ENCODE peak calls at places on chromosomes 7 and 10, in nine cellular contexts. One of them, this sample, is unnamed. For H3K36me3, the result is how much of the 10 kb centered on the place peaks cover.

GRCh38 chr10:124259139-124259825 is 159.4 kb downstream of the OAT start:
- DNase-seq in esophagus muscularis mucosa: no peak
- DNase-seq in mammary epithelial cell: no peak
- DNase-seq in cardiac muscle cell: peak
- DNase-seq in OCI-LY7: peak
- DNase-seq in left ventricle myocardium inferior: no peak
- DNase-seq in left lung: no peak
- DNase-seq in tibial artery: no peak
- DNase-seq in GM23338: peak
- DNase-seq in this sample: peak

GRCh38 chr10:83153714-83154113 is 985.6 kb upstream of the GHITM start:
- DNase-seq in esophagus muscularis mucosa: no peak
- DNase-seq in mammary epithelial cell: no peak
- DNase-seq in cardiac muscle cell: no peak
- DNase-seq in OCI-LY7: no peak
- DNase-seq in left ventricle myocardium inferior: no peak
- DNase-seq in left lung: no peak
- DNase-seq in tibial artery: no peak
- DNase-seq in GM23338: peak
- DNase-seq in this sample: no peak

GRCh38 chr10:25999295-25999981 is 65.4 kb downstream of the MYO3A start:
- DNase-seq in esophagus muscularis mucosa: no peak
- DNase-seq in mammary epithelial cell: no peak
- DNase-seq in cardiac muscle cell: no peak
- DNase-seq in OCI-LY7: no peak
- DNase-seq in left ventricle myocardium inferior: no peak
- DNase-seq in left lung: no peak
- DNase-seq in tibial artery: no peak
- DNase-seq in GM23338: no peak
- DNase-seq in this sample: no peak

GRCh38 chr10:11017575-11018425 is at the start of gene CELF2:
- DNase-seq in esophagus muscularis mucosa: no peak
- DNase-seq in mammary epithelial cell: no peak
- DNase-seq in cardiac muscle cell: peak
- DNase-seq in OCI-LY7: no peak
- DNase-seq in left ventricle myocardium inferior: peak
- DNase-seq in left lung: peak
- DNase-seq in tibial artery: peak
- DNase-seq in GM23338: peak
- DNase-seq in this sample: no peak

GRCh38 chr10:127649642-127650041 is 87.3 kb upstream of the FOXI2 start:
- DNase-seq in esophagus muscularis mucosa: no peak
- DNase-seq in mammary epithelial cell: no peak
- DNase-seq in cardiac muscle cell: no peak
- DNase-seq in OCI-LY7: peak
- DNase-seq in left ventricle myocardium inferior: no peak
- DNase-seq in left lung: no peak
- DNase-seq in tibial artery: no peak
- DNase-seq in GM23338: peak
- DNase-seq in this sample: no peak

GRCh38 chr10:104146871-104147270 is 24.9 kb downstream of the SFR1 start:
- DNase-seq in esophagus muscularis mucosa: no peak
- DNase-seq in mammary epithelial cell: no peak
- DNase-seq in cardiac muscle cell: no peak
- DNase-seq in OCI-LY7: no peak
- DNase-seq in left ventricle myocardium inferior: no peak
- DNase-seq in left lung: no peak
- DNase-seq in tibial artery: no peak
- DNase-seq in GM23338: peak
- DNase-seq in this sample: no peak

GRCh38 chr10:82544377-82544776 is 669.4 kb downstream of the NRG3 start:
- DNase-seq in esophagus muscularis mucosa: no peak
- DNase-seq in mammary epithelial cell: no peak
- DNase-seq in cardiac muscle cell: no peak
- DNase-seq in OCI-LY7: no peak
- DNase-seq in left ventricle myocardium inferior: no peak
- DNase-seq in left lung: no peak
- DNase-seq in tibial artery: no peak
- DNase-seq in GM23338: no peak
- DNase-seq in this sample: no peak

GRCh38 chr7:11206131-11206921 is 232.7 kb downstream of the PHF14 start:
- DNase-seq in esophagus muscularis mucosa: no peak
- DNase-seq in mammary epithelial cell: no peak
- DNase-seq in cardiac muscle cell: no peak
- DNase-seq in OCI-LY7: no peak
- DNase-seq in left ventricle myocardium inferior: no peak
- DNase-seq in left lung: no peak
- DNase-seq in tibial artery: no peak
- DNase-seq in GM23338: no peak
- DNase-seq in this sample: no peak

GRCh38 chr7:115183431-115184057 is 261.6 kb downstream of the MDFIC start:
- DNase-seq in esophagus muscularis mucosa: no peak
- DNase-seq in mammary epithelial cell: no peak
- DNase-seq in cardiac muscle cell: peak
- DNase-seq in OCI-LY7: no peak
- DNase-seq in left ventricle myocardium inferior: no peak
- DNase-seq in left lung: no peak
- DNase-seq in tibial artery: no peak
- DNase-seq in GM23338: no peak
- DNase-seq in this sample: no peak

GRCh38 chr10:13684252-13684791 is 97.6 kb downstream of the PRPF18 start:
- DNase-seq in esophagus muscularis mucosa: no peak
- DNase-seq in mammary epithelial cell: peak
- DNase-seq in cardiac muscle cell: peak
- DNase-seq in OCI-LY7: no peak
- DNase-seq in left ventricle myocardium inferior: peak
- DNase-seq in left lung: peak
- DNase-seq in tibial artery: peak
- DNase-seq in GM23338: no peak
- DNase-seq in this sample: peak

GRCh38 chr10:13681095-13681494 is 94.3 kb downstream of the PRPF18 start:
- DNase-seq in esophagus muscularis mucosa: no peak
- DNase-seq in mammary epithelial cell: no peak
- DNase-seq in cardiac muscle cell: no peak
- DNase-seq in OCI-LY7: no peak
- DNase-seq in left ventricle myocardium inferior: no peak
- DNase-seq in left lung: no peak
- DNase-seq in tibial artery: no peak
- DNase-seq in GM23338: no peak
- DNase-seq in this sample: no peak

GRCh38 chr10:13681963-13682362 is 95.2 kb downstream of the PRPF18 start:
- DNase-seq in esophagus muscularis mucosa: no peak
- DNase-seq in mammary epithelial cell: no peak
- DNase-seq in cardiac muscle cell: peak
- DNase-seq in OCI-LY7: no peak
- DNase-seq in left ventricle myocardium inferior: no peak
- DNase-seq in left lung: no peak
- DNase-seq in tibial artery: no peak
- DNase-seq in GM23338: no peak
- DNase-seq in this sample: no peak

GRCh38 chr10:13681528-13681927 is 94.8 kb downstream of the PRPF18 start:
- DNase-seq in esophagus muscularis mucosa: no peak
- DNase-seq in mammary epithelial cell: no peak
- DNase-seq in cardiac muscle cell: no peak
- DNase-seq in OCI-LY7: no peak
- DNase-seq in left ventricle myocardium inferior: no peak
- DNase-seq in left lung: no peak
- DNase-seq in tibial artery: no peak
- DNase-seq in GM23338: no peak
- DNase-seq in this sample: no peak

GRCh38 chr10:13683017-13683416 is 96.3 kb downstream of the PRPF18 start:
- DNase-seq in esophagus muscularis mucosa: no peak
- DNase-seq in mammary epithelial cell: no peak
- DNase-seq in cardiac muscle cell: no peak
- DNase-seq in OCI-LY7: no peak
- DNase-seq in left ventricle myocardium inferior: no peak
- DNase-seq in left lung: no peak
- DNase-seq in tibial artery: no peak
- DNase-seq in GM23338: no peak
- DNase-seq in this sample: no peak
- H3K36me3 ChIP-seq in esophagus muscularis mucosa: under half
- H3K36me3 ChIP-seq in mammary epithelial cell: under half
- H3K36me3 ChIP-seq in cardiac muscle cell: under half
- H3K36me3 ChIP-seq in OCI-LY7: under half
- H3K36me3 ChIP-seq in left ventricle myocardium inferior: under half
- H3K36me3 ChIP-seq in left lung: under half
- H3K36me3 ChIP-seq in tibial artery: under half
- H3K36me3 ChIP-seq in GM23338: under half
- H3K36me3 ChIP-seq in this sample: half or more

GRCh38 chr7:102304668-102305067 is 18.0 kb downstream of the SH2B2 start:
- DNase-seq in esophagus muscularis mucosa: no peak
- DNase-seq in mammary epithelial cell: no peak
- DNase-seq in cardiac muscle cell: peak
- DNase-seq in OCI-LY7: no peak
- DNase-seq in left ventricle myocardium inferior: no peak
- DNase-seq in left lung: no peak
- DNase-seq in tibial artery: no peak
- DNase-seq in GM23338: no peak
- DNase-seq in this sample: no peak

GRCh38 chr7:102297487-102298218 is 11.0 kb downstream of the SH2B2 start:
- DNase-seq in esophagus muscularis mucosa: no peak
- DNase-seq in mammary epithelial cell: no peak
- DNase-seq in cardiac muscle cell: no peak
- DNase-seq in OCI-LY7: no peak
- DNase-seq in left ventricle myocardium inferior: no peak
- DNase-seq in left lung: no peak
- DNase-seq in tibial artery: no peak
- DNase-seq in GM23338: no peak
- DNase-seq in this sample: no peak

GRCh38 chr7:102303669-102304422 is 17.2 kb downstream of the SH2B2 start:
- DNase-seq in esophagus muscularis mucosa: no peak
- DNase-seq in mammary epithelial cell: no peak
- DNase-seq in cardiac muscle cell: no peak
- DNase-seq in OCI-LY7: peak
- DNase-seq in left ventricle myocardium inferior: no peak
- DNase-seq in left lung: no peak
- DNase-seq in tibial artery: no peak
- DNase-seq in GM23338: no peak
- DNase-seq in this sample: no peak

GRCh38 chr7:102302025-102302424 is 15.4 kb downstream of the SH2B2 start:
- DNase-seq in esophagus muscularis mucosa: no peak
- DNase-seq in mammary epithelial cell: no peak
- DNase-seq in cardiac muscle cell: no peak
- DNase-seq in OCI-LY7: no peak
- DNase-seq in left ventricle myocardium inferior: no peak
- DNase-seq in left lung: no peak
- DNase-seq in tibial artery: no peak
- DNase-seq in GM23338: no peak
- DNase-seq in this sample: no peak

DNA sequence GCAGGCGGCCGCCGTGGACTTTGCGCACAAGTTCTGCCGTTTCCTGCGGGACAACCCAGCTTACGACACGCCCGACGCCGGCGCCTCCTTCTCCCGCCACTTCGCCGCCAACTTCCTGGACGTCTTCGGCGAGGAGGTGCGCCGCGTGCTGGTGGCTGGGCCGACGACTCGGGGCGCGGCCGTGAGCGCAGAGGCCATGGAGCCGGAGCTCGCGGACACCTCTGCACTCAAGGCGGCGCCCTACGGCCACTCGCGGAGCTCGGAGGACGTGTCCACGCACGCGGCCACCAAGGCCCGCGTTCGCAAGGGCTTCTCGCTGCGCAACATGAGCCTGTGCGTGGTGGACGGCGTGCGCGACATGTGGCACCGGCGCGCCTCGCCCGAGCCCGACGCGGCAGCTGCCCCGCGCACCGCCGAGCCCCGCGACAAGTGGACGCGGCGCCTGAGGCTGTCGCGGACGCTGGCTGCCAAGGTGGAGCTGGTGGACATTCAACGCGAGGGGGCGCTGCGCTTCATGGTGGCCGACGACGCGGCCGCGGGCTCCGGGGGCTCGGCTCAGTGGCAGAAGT is 14.1 kb downstream of the SH2B2 start:
- DNase-seq in esophagus muscularis mucosa: no peak
- DNase-seq in mammary epithelial cell: no peak
- DNase-seq in cardiac muscle cell: peak
- DNase-seq in OCI-LY7: no peak
- DNase-seq in left ventricle myocardium inferior: no peak
- DNase-seq in left lung: no peak
- DNase-seq in tibial artery: no peak
- DNase-seq in GM23338: peak
- DNase-seq in this sample: no peak
- TF ChIP-seq CTCF in esophagus muscularis mucosa: no peak
- TF ChIP-seq CTCF in mammary epithelial cell: no peak
- TF ChIP-seq CTCF in cardiac muscle cell: peak
- TF ChIP-seq CTCF in OCI-LY7: no peak
- TF ChIP-seq CTCF in left ventricle myocardium inferior: peak
- TF ChIP-seq CTCF in left lung: no peak
- TF ChIP-seq CTCF in tibial artery: no peak
- TF ChIP-seq CTCF in GM23338: peak
- TF ChIP-seq CTCF in this sample: peak

GRCh38 chr10:95688648-95689047 is 5.1 kb downstream of the TCTN3 start:
- DNase-seq in esophagus muscularis mucosa: peak
- DNase-seq in mammary epithelial cell: no peak
- DNase-seq in cardiac muscle cell: no peak
- DNase-seq in OCI-LY7: peak
- DNase-seq in left ventricle myocardium inferior: no peak
- DNase-seq in left lung: no peak
- DNase-seq in tibial artery: no peak
- DNase-seq in GM23338: no peak
- DNase-seq in this sample: no peak

GRCh38 chr10:95683966-95684365 is 9.8 kb downstream of the TCTN3 start:
- DNase-seq in esophagus muscularis mucosa: no peak
- DNase-seq in mammary epithelial cell: no peak
- DNase-seq in cardiac muscle cell: no peak
- DNase-seq in OCI-LY7: no peak
- DNase-seq in left ventricle myocardium inferior: no peak
- DNase-seq in left lung: no peak
- DNase-seq in tibial artery: no peak
- DNase-seq in GM23338: no peak
- DNase-seq in this sample: no peak
- H3K36me3 ChIP-seq in esophagus muscularis mucosa: half or more
- H3K36me3 ChIP-seq in mammary epithelial cell: under half
- H3K36me3 ChIP-seq in cardiac muscle cell: half or more
- H3K36me3 ChIP-seq in OCI-LY7: half or more
- H3K36me3 ChIP-seq in left ventricle myocardium inferior: half or more
- H3K36me3 ChIP-seq in left lung: under half
- H3K36me3 ChIP-seq in tibial artery: half or more
- H3K36me3 ChIP-seq in GM23338: half or more
- H3K36me3 ChIP-seq in this sample: half or more

DNA sequence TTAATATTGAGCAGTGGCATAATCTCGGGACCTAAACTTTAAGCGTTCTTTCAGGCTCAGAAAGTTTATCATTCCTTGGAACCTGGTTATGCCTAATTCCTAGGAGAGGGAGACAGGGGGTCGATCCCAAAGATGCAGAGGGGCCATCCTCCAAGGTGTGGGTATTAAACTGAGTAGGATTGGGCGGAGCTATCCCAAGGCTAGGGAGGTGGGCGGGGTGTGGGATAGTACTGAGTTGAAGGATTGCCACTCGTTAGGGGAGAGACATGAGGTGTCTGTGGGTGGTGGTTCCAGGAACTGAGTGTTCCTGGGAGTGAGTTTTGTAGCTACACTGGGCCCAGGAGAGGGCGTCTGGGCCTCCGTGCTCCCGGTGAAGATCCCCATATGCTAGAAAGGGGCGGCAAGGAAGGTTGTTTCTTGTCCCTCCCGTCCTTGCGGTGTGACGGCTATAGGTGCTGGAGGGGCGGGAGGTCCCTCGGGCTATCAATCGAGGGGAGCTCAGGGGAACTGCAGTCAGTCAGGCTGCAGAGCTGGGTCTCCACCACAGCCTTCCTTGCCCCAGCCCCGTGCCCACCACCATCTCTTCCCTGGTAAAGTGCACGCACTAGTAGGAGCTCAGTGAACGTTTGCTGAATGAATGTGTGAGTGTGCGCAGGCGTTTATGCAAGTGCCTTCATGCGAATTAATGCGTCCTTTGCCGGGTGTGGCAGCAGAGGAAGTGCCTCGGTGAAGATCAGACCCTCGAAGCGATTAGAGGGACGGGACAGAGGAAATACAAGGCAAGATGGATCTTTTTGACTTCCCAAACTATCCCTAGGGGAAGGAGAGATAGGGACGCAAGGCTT is 3.0 kb upstream of the HMX2 start:
- DNase-seq in esophagus muscularis mucosa: peak
- DNase-seq in mammary epithelial cell: peak
- DNase-seq in cardiac muscle cell: no peak
- DNase-seq in OCI-LY7: no peak
- DNase-seq in left ventricle myocardium inferior: no peak
- DNase-seq in left lung: no peak
- DNase-seq in tibial artery: no peak
- DNase-seq in GM23338: peak
- DNase-seq in this sample: no peak
- TF ChIP-seq CTCF in esophagus muscularis mucosa: no peak
- TF ChIP-seq CTCF in mammary epithelial cell: no peak
- TF ChIP-seq CTCF in cardiac muscle cell: peak
- TF ChIP-seq CTCF in OCI-LY7: peak
- TF ChIP-seq CTCF in left ventricle myocardium inferior: no peak
- TF ChIP-seq CTCF in left lung: no peak
- TF ChIP-seq CTCF in tibial artery: no peak
- TF ChIP-seq CTCF in GM23338: no peak
- TF ChIP-seq CTCF in this sample: peak